ENCODE peak calls at places on chromosome 18, in five cellular contexts. A, C, Q, X and L are unnamed samples. For H3K4me1, the result is how much of the 10 kb centered on the place peaks cover.

GRCh38 chr18:58183226-58183625 is 139.2 kb downstream of the NEDD4L start:
- DNase-seq in X (no peak), C (no peak), Q (no peak), A (peak), L (no peak)

GRCh38 chr18:58117685-58118403 is 73.8 kb downstream of the NEDD4L start:
- DNase-seq in Q (peak), A (peak), C (peak), X (peak), L (no peak)

GRCh38 chr18:8771930-8772329 is 66.6 kb downstream of the MTCL1 start:
- DNase-seq in C (no peak), Q (peak), A (no peak), X (no peak), L (peak)

GRCh38 chr18:47215554-47216138 is 35.8 kb downstream of the SKOR2 start:
- DNase-seq in C (peak), Q (peak), A (no peak), X (no peak), L (no peak)

GRCh38 chr18:40012931-40013609 is 1942.0 kb upstream of the PIK3C3 start:
- DNase-seq in X (no peak), C (no peak), A (no peak), Q (peak), L (no peak)

GRCh38 chr18:69599377-69599776 is 198.7 kb downstream of the DOK6 start:
- DNase-seq in A (no peak), X (no peak), C (no peak), Q (no peak), L (no peak)

GRCh38 chr18:75070625-75071483 is 138.1 kb downstream of the PTGR3 start:
- DNase-seq in A (no peak), C (peak), X (no peak), Q (peak), L (no peak)

GRCh38 chr18:33231474-33232317 is 208.8 kb downstream of the CCDC178 start:
- DNase-seq in A (no peak), C (peak), Q (peak), X (peak), L (peak)

GRCh38 chr18:8794133-8794986 is 89.0 kb downstream of the MTCL1 start:
- DNase-seq in X (no peak), A (no peak), C (peak), Q (peak), L (no peak)

GRCh38 chr18:55096261-55097026 is 137.2 kb upstream of the CCDC68 start:
- DNase-seq in Q (peak), C (peak), X (no peak), A (no peak), L (no peak)

GRCh38 chr18:70335892-70336726 is 47.3 kb downstream of the SOCS6 start:
- DNase-seq in A (no peak), Q (no peak), X (no peak), C (no peak), L (no peak)

GRCh38 chr18:48833701-48834394 is 116.9 kb downstream of the SMAD7 start:
- DNase-seq in X (no peak), C (no peak), A (peak), Q (peak), L (no peak)

GRCh38 chr18:45836242-45837215 is 11.1 kb downstream of the SIGLEC15 start:
- DNase-seq in Q (no peak), C (no peak), A (no peak), X (no peak), L (no peak)

GRCh38 chr18:59357928-59358327 is 1.1 kb downstream of the LMAN1 start:
- DNase-seq in X (no peak), Q (peak), A (no peak), C (peak), L (no peak)

GRCh38 chr18:55861266-55861665 is 273.3 kb upstream of the TCF4 start:
- DNase-seq in X (no peak), Q (peak), C (no peak), A (no peak), L (no peak)

GRCh38 chr18:79919089-79919488 is 32.4 kb downstream of the SLC66A2 start:
- DNase-seq in Q (no peak), A (peak), X (no peak), C (no peak), L (no peak)

GRCh38 chr18:23158884-23159820 is 23.9 kb downstream of the CABLES1 start:
- DNase-seq in A (no peak), Q (no peak), C (no peak), X (no peak), L (no peak)

GRCh38 chr18:41378628-41379027 is 576.4 kb upstream of the PIK3C3 start:
- DNase-seq in Q (peak), A (no peak), C (no peak), X (no peak), L (no peak)

GRCh38 chr18:28485210-28485801 is 308.4 kb upstream of the CDH2 start:
- DNase-seq in A (no peak), Q (no peak), C (no peak), X (no peak), L (no peak)

GRCh38 chr18:66548747-66549146 is 55.1 kb downstream of the CDH19 start:
- DNase-seq in X (no peak), Q (no peak), A (no peak), C (no peak), L (no peak)

GRCh38 chr18:66316708-66317107 is 287.2 kb downstream of the CDH19 start:
- DNase-seq in X (no peak), A (no peak), Q (no peak), C (no peak), L (no peak)

GRCh38 chr18:14976736-14977430 is 228.9 kb downstream of the ANKRD30B start:
- DNase-seq in X (no peak), Q (no peak), C (no peak), A (no peak), L (no peak)
- H3K4me1 ChIP-seq in X (under half), Q (under half), C (under half), A (under half), L (under half)

GRCh38 chr18:35463050-35463449 is 34.7 kb downstream of the INO80C start:
- DNase-seq in X (no peak), C (no peak), Q (peak), A (no peak), L (no peak)
- H3K4me1 ChIP-seq in X (under half), C (under half), Q (under half), A (under half), L (half or more)

DNA sequence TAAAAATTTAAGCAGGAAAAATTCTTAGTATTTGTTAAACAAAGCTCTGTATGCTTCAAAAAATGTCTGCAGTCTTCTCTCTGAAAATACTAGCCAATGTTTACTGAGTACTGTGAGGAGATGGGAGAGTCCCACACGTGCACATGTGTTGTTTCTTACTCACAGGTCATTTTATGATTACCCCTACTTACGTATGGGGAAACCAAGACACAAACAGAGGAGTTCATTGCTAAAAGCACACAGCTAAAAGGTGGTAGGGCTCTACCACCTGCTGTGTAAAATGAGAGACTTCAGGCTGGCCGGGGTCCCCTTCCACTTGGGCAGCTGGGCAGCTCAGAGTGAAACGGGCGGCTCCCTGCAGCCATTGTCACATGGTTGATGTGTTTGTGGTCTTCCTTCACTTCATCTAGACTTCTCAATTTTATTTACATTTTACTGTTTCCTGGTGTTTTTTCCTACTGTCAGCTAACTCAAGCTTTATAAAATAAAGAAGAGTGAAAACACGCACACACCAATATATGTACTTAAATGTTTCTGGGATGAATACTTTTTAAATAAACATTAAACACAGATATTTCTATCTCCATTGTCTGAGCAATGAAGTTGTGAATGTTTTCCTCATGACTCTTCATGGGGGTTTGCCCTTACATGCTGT is 71.2 kb downstream of the MBP start:
- DNase-seq in A (no peak), C (no peak), X (no peak), Q (peak), L (no peak)
- H3K4me1 ChIP-seq in A (half or more), C (under half), X (under half), Q (under half), L (half or more)

GRCh38 chr18:9855686-9856085 is 30.1 kb upstream of the TXNDC2 start:
- DNase-seq in X (no peak), C (no peak), A (no peak), Q (peak), L (no peak)
- H3K4me1 ChIP-seq in X (under half), C (under half), A (half or more), Q (under half), L (under half)

GRCh38 chr18:63238711-63239110 is 80.9 kb downstream of the BCL2 start:
- DNase-seq in Q (peak), A (no peak), X (no peak), C (no peak), L (no peak)
- H3K4me1 ChIP-seq in Q (under half), A (under half), X (under half), C (under half), L (under half)

GRCh38 chr18:78822886-78823285 is 156.7 kb upstream of the SALL3 start:
- DNase-seq in X (no peak), C (no peak), A (no peak), Q (no peak), L (no peak)
- H3K4me1 ChIP-seq in X (under half), C (under half), A (under half), Q (under half), L (under half)

GRCh38 chr18:63160172-63160995 is 159.2 kb downstream of the BCL2 start:
- DNase-seq in Q (no peak), C (no peak), X (no peak), A (no peak), L (no peak)

GRCh38 chr18:63159590-63159989 is 160.0 kb downstream of the BCL2 start:
- DNase-seq in Q (no peak), C (no peak), A (no peak), X (no peak), L (no peak)

GRCh38 chr18:63162271-63163014 is 157.1 kb downstream of the BCL2 start:
- DNase-seq in A (peak), C (no peak), Q (peak), X (no peak), L (no peak)

GRCh38 chr18:63161032-63161727 is 158.4 kb downstream of the BCL2 start:
- DNase-seq in C (no peak), A (no peak), X (no peak), Q (peak), L (no peak)

DNA sequence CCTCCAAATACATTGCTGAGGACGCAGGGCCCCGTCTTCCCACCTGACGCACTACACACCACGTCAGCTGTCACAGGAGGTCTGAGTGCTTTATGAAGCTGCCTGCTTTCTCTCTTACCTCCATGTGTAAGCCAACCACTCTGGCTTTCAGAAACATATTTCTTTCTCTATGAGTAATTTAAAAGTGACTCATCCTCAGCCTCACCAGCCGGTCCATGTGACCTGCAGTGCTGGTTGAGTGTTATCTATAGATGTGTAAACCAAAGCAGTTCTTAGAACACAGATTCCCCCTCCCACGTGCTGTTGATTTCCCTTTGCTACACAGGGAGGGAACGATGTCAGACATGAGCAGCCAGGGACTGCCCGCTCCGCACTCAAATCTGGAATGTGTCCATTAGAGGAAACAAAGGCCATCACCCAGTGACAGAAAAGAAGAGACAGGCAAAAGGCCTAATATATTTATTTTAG is 157.8 kb downstream of the BCL2 start:
- DNase-seq in X (peak), A (peak), Q (peak), C (no peak), L (peak)
- H3K4me1 ChIP-seq in X (under half), A (under half), Q (under half), C (under half), L (under half)

GRCh38 chr18:61841709-61842108 is 51.1 kb downstream of the RNF152 start:
- DNase-seq in Q (no peak), A (no peak), C (no peak), X (no peak), L (no peak)
- H3K4me1 ChIP-seq in Q (under half), A (under half), C (under half), X (under half), L (under half)